ENCODE peak calls at places on chromosomes 12 and 14, in nine cellular contexts. J, P, B, G, V, N, O, A and L are unnamed samples.

GRCh38 chr12:8780389-8780788 is 42.0 kb upstream of the A2ML1 start:
- DNase-seq in V (no peak), G (no peak), N (no peak), A (no peak), O (no peak), J (no peak), P (no peak), B (no peak), L (no peak)

GRCh38 chr12:16588812-16589211 is 17.1 kb downstream of the LMO3 start:
- DNase-seq in O (no peak), B (no peak), P (no peak), N (no peak), J (no peak), G (no peak), V (no peak), A (no peak), L (no peak)

GRCh38 chr14:69242311-69243224 is 17.4 kb upstream of the GALNT16 start:
- DNase-seq in A (peak), O (peak), B (peak), G (no peak), V (peak), P (peak), N (peak), J (peak), L (peak)

GRCh38 chr14:76917158-76917596 is 91.0 kb downstream of the LRRC74A start:
- DNase-seq in N (no peak), G (no peak), J (peak), P (peak), O (peak), B (no peak), A (no peak), V (peak), L (no peak)

GRCh38 chr12:1916396-1917171 is 1.9 kb downstream of the CACNA2D4 start:
- DNase-seq in A (peak), N (no peak), B (no peak), V (peak), J (no peak), P (peak), G (no peak), O (peak), L (no peak)

GRCh38 chr14:63901434-63902085 is 48.8 kb downstream of the SYNE2 start:
- DNase-seq in G (no peak), J (no peak), N (no peak), B (no peak), P (no peak), O (no peak), V (no peak), A (no peak), L (no peak)

GRCh38 chr12:1357171-1357570 is 237.2 kb downstream of the FBXL14 start:
- DNase-seq in V (no peak), B (no peak), J (no peak), G (no peak), P (no peak), A (no peak), O (no peak), N (no peak), L (no peak)

GRCh38 chr14:32087173-32087861 is 10.2 kb downstream of the ARHGAP5 start:
- DNase-seq in G (no peak), O (no peak), V (no peak), A (no peak), P (no peak), N (no peak), B (no peak), J (no peak), L (no peak)

GRCh38 chr14:59337151-59337611 is 128.0 kb downstream of the GPR135 start:
- DNase-seq in B (no peak), J (peak), V (peak), G (no peak), P (peak), N (no peak), O (peak), A (no peak), L (no peak)

GRCh38 chr14:96267916-96268315 is 11.9 kb downstream of the BDKRB1 start:
- DNase-seq in J (no peak), N (no peak), V (no peak), P (no peak), B (no peak), A (no peak), O (no peak), G (no peak), L (no peak)

GRCh38 chr12:6903712-6904111 is 910 bp upstream of the LRRC23 start:
- DNase-seq in P (no peak), V (no peak), O (no peak), A (no peak), J (no peak), G (no peak), B (no peak), N (no peak), L (no peak)

GRCh38 chr14:51342226-51342625 is 102.2 kb downstream of the TMX1 start:
- DNase-seq in A (no peak), J (no peak), G (no peak), O (no peak), B (no peak), V (no peak), P (no peak), N (no peak), L (no peak)

GRCh38 chr14:88297306-88297705 is 25.8 kb downstream of the KCNK10 start:
- DNase-seq in P (no peak), A (no peak), N (no peak), G (no peak), B (no peak), J (no peak), V (no peak), O (no peak), L (no peak)

GRCh38 chr12:42893802-42894201 is 304.3 kb upstream of the PRICKLE1 start:
- DNase-seq in G (no peak), N (no peak), A (no peak), V (no peak), B (no peak), J (no peak), P (no peak), O (no peak), L (no peak)

GRCh38 chr12:122684297-122684696 is 18.9 kb downstream of the HCAR2 start:
- DNase-seq in A (no peak), P (no peak), J (no peak), G (no peak), O (peak), B (no peak), V (no peak), N (no peak), L (no peak)

GRCh38 chr12:54350743-54351142 is 13.5 kb downstream of the GPR84 start:
- DNase-seq in V (no peak), O (no peak), B (no peak), J (no peak), G (no peak), N (no peak), A (no peak), P (no peak), L (no peak)

GRCh38 chr14:79575032-79575431 is 636.3 kb downstream of the DIO2 start:
- DNase-seq in V (no peak), B (no peak), N (no peak), A (no peak), J (no peak), O (no peak), P (no peak), G (no peak), L (no peak)

GRCh38 chr12:65840793-65841670 is 16.7 kb downstream of the HMGA2 start:
- DNase-seq in J (no peak), G (no peak), N (no peak), P (no peak), A (no peak), O (no peak), V (no peak), B (no peak), L (no peak)

GRCh38 chr12:68154768-68155167 is 4.8 kb downstream of the IFNG start:
- DNase-seq in A (no peak), O (no peak), N (no peak), V (no peak), J (no peak), B (no peak), G (no peak), P (no peak), L (no peak)